ENCODE peak calls at places on chromosomes 2 and 18, in six cellular contexts. H, U, C, Z, N and D are unnamed samples.

GRCh38 chr18:49778826-49779465 is 34.4 kb downstream of the ACAA2 start:
- DNase-seq in H (no peak), U (peak), C (no peak), Z (no peak), N (peak), D (no peak)

GRCh38 chr2:25481381-25482310 is 139.9 kb upstream of the DNMT3A start:
- DNase-seq in H (peak), U (peak), C (no peak), Z (no peak), N (peak), D (no peak)

GRCh38 chr2:201411421-201411820 is 39.8 kb downstream of the TRAK2 start:
- DNase-seq in H (peak), U (no peak), C (no peak), Z (no peak), N (no peak), D (no peak)

GRCh38 chr2:137838255-137839092 is 125.8 kb upstream of the HNMT start:
- DNase-seq in H (peak), U (peak), C (peak), Z (no peak), N (peak), D (no peak)

GRCh38 chr2:84302513-84303412 is 156.3 kb downstream of the SUCLG1 start:
- DNase-seq in H (peak), U (peak), C (peak), Z (no peak), N (peak), D (no peak)

GRCh38 chr2:178844690-178845089 is 37.5 kb upstream of the TTN start:
- DNase-seq in H (no peak), U (no peak), C (no peak), Z (no peak), N (no peak), D (no peak)

GRCh38 chr18:26656944-26657536 is 108.7 kb upstream of the KCTD1 start:
- DNase-seq in H (peak), U (peak), C (peak), Z (no peak), N (peak), D (no peak)

GRCh38 chr2:23594079-23594494 is 209.1 kb downstream of the KLHL29 start:
- DNase-seq in H (no peak), U (peak), C (no peak), Z (no peak), N (no peak), D (no peak)

GRCh38 chr2:57759822-57760300 is 286.7 kb upstream of the VRK2 start:
- DNase-seq in H (peak), U (peak), C (peak), Z (peak), N (peak), D (no peak)